ENCODE peak calls at places on chromosomes 16 and 17, in seven cellular contexts. B is prostate gland, I is ascending aorta, A is cardiac muscle cell, E is HCT116, R is heart left ventricle, Q is Panc1. V is an unnamed sample.

GRCh38 chr17:41212524-41213169 is 13.8 kb upstream of the KRTAP9-2 start:
- DNase-seq in Q (no peak), E (no peak), A (no peak), B (no peak), I (no peak), R (no peak), V (no peak)

GRCh38 chr17:83084621-83085056 is 5.2 kb downstream of the METRNL start:
- DNase-seq in R (no peak), A (no peak), B (no peak), Q (no peak), E (no peak), I (no peak), V (no peak)

GRCh38 chr17:80992077-80992947 is 671 bp downstream of the CHMP6 start:
- DNase-seq in A (no peak), I (no peak), R (peak), B (no peak), Q (no peak), E (no peak), V (no peak)

GRCh38 chr17:56222255-56222654 is 69.0 kb downstream of the ANKFN1 start:
- DNase-seq in I (no peak), R (no peak), E (no peak), A (no peak), Q (no peak), B (no peak), V (no peak)

GRCh38 chr16:84368327-84368996 is at the start of gene ATP2C2:
- DNase-seq in A (no peak), Q (no peak), R (no peak), B (peak), E (peak), I (no peak), V (no peak)

GRCh38 chr16:69179255-69180010 is 7.5 kb upstream of the SNTB2 start:
- DNase-seq in E (no peak), A (peak), R (no peak), B (peak), I (peak), Q (no peak), V (no peak)

GRCh38 chr16:66166451-66166850 is 200.0 kb upstream of the CDH5 start:
- DNase-seq in A (peak), B (no peak), R (no peak), Q (no peak), E (no peak), I (no peak), V (no peak)

GRCh38 chr16:83143788-83144187 is 517.0 kb downstream of the CDH13 start:
- DNase-seq in R (no peak), B (no peak), E (no peak), I (no peak), Q (no peak), A (peak), V (no peak)

GRCh38 chr16:4239682-4240175 is 2.2 kb downstream of the SRL start:
- DNase-seq in Q (no peak), I (no peak), E (no peak), B (no peak), R (no peak), A (no peak), V (no peak)

GRCh38 chr16:47697826-47698225 is 236.7 kb downstream of the PHKB start:
- DNase-seq in Q (no peak), I (no peak), E (no peak), B (no peak), A (no peak), R (no peak), V (no peak)

GRCh38 chr17:34720760-34721159 is 141.4 kb downstream of the TMEM132E start:
- DNase-seq in Q (peak), R (no peak), E (peak), B (no peak), I (no peak), A (no peak), V (no peak)

GRCh38 chr17:54992797-54993639 is 24.5 kb downstream of the STXBP4 start:
- DNase-seq in E (peak), B (peak), Q (no peak), R (no peak), I (no peak), A (peak), V (no peak)

GRCh38 chr17:82297280-82297803 is 20.1 kb downstream of the CD7 start:
- DNase-seq in R (peak), E (no peak), B (peak), I (peak), A (peak), Q (peak), V (peak)

GRCh38 chr17:76318586-76318985 is 10.5 kb upstream of the QRICH2 start:
- DNase-seq in B (no peak), R (no peak), I (no peak), Q (no peak), E (no peak), A (no peak), V (no peak)

GRCh38 chr16:71627631-71628236 is 1.8 kb downstream of the MARVELD3 start:
- DNase-seq in A (peak), R (no peak), Q (no peak), I (no peak), E (no peak), B (no peak), V (no peak)

GRCh38 chr17:80474231-80474932 is 2.0 kb downstream of the NPTX1 start:
- DNase-seq in A (peak), E (peak), Q (no peak), B (peak), R (no peak), I (no peak), V (no peak)

GRCh38 chr16:55811811-55812210 is 21.1 kb downstream of the CES1 start:
- DNase-seq in I (no peak), Q (no peak), R (no peak), B (no peak), E (no peak), A (no peak), V (no peak)

GRCh38 chr17:66508896-66509843 is 206.8 kb downstream of the PRKCA start:
- DNase-seq in I (no peak), A (peak), Q (peak), E (peak), B (peak), R (no peak), V (no peak)

GRCh38 chr17:44137891-44138709 is 3.6 kb upstream of the HROB start:
- DNase-seq in A (peak), R (peak), Q (peak), I (peak), E (peak), B (peak), V (peak)
- H3K4me3 ChIP-seq in A (no peak), R (no peak), Q (peak), I (peak), E (peak), B (no peak), V (no peak)

GRCh38 chr17:78933959-78934568 is 8.9 kb upstream of the TIMP2 start:
- DNase-seq in I (peak), B (peak), R (peak), Q (peak), A (peak), E (no peak), V (no peak)

GRCh38 chr17:78929908-78930775 is 5.0 kb upstream of the TIMP2 start:
- DNase-seq in Q (no peak), B (no peak), E (no peak), I (no peak), A (no peak), R (no peak), V (no peak)

GRCh38 chr17:78934681-78935418 is 9.7 kb upstream of the TIMP2 start:
- DNase-seq in E (no peak), R (no peak), Q (no peak), I (no peak), B (no peak), A (no peak), V (no peak)

GRCh38 chr17:78935419-78936323 is 10.5 kb upstream of the TIMP2 start:
- DNase-seq in R (peak), E (no peak), B (no peak), I (peak), Q (no peak), A (peak), V (no peak)

GRCh38 chr17:78933025-78933958 is 8.1 kb upstream of the TIMP2 start:
- DNase-seq in Q (peak), R (peak), A (peak), E (peak), I (peak), B (no peak), V (peak)
- H3K27ac ChIP-seq in Q (peak), R (peak), A (no peak), E (peak), I (peak), B (peak), V (no peak)

GRCh38 chr17:50273654-50274040 is 619 bp upstream of the TMEM92 start:
- DNase-seq in E (no peak), Q (no peak), A (no peak), R (no peak), B (no peak), I (no peak), V (no peak)
- H3K4me3 ChIP-seq in E (peak), Q (no peak), A (peak), R (no peak), B (no peak), I (peak), V (no peak)

DNA sequence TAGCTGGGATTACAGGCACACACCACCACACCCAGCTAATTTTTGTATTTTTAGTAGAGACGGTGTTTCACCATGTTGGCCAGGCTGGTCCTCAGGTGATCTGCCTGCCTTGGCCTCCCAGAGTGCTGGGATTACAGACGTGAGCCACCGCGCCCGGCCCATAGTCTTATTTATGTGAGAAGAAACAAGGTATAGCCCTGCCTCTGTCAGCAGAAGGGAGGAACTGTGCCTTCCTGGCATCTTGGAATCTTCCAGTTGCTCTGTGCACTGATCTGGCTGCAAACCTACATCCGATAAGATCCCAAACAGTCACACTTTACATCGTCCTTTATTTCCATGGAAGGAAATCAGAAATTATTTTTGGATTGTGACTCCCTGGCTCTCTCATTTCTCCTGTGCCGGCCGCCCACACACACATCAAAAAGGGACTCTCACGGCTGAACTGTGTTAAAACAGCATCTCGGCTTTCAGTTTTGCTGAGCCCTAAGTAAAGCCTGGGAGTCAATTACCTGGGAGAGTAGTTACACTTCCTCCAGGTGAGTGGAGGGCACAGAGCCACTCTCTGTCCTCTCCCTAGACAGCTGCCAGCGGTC is 23.3 kb downstream of the WIPI1 start:
- DNase-seq in R (no peak), Q (no peak), E (no peak), B (no peak), I (no peak), A (no peak), V (no peak)
- H3K27ac ChIP-seq in R (peak), Q (no peak), E (no peak), B (no peak), I (no peak), A (no peak), V (no peak)

GRCh38 chr16:80971814-80972213 is 34.9 kb downstream of the CMC2 start:
- DNase-seq in I (no peak), E (no peak), A (no peak), Q (no peak), B (no peak), R (no peak), V (no peak)
- H3K4me3 ChIP-seq in I (no peak), E (no peak), A (no peak), Q (no peak), B (no peak), R (no peak), V (no peak)

GRCh38 chr16:67842509-67843342 is 606 bp downstream of the THAP11 start:
- DNase-seq in R (peak), E (no peak), B (peak), I (peak), A (peak), Q (no peak), V (peak)
- H3K27ac ChIP-seq in R (peak), E (peak), B (peak), I (peak), A (peak), Q (peak), V (peak)

V was measured in effector memory CD4-positive, alpha-beta T cell.